ENCODE peak calls at places on chromosomes 16 and 17, in six cellular contexts. One of them, this sample, is unnamed.

GRCh38 chr17:19759934-19760530 is 11.9 kb upstream of the ALDH3A1 start:
- DNase-seq in transverse colon: no peak
- DNase-seq in Peyer's patch: peak
- DNase-seq in sigmoid colon: no peak
- DNase-seq in breast epithelium: peak
- DNase-seq in adrenal gland: no peak
- DNase-seq in this sample: no peak

GRCh38 chr17:48011405-48012150 is 26.0 kb downstream of the COPZ2 start:
- DNase-seq in transverse colon: peak
- DNase-seq in Peyer's patch: peak
- DNase-seq in sigmoid colon: no peak
- DNase-seq in breast epithelium: no peak
- DNase-seq in adrenal gland: no peak
- DNase-seq in this sample: no peak

GRCh38 chr17:64226132-64226531 is 36.9 kb downstream of the TEX2 start:
- DNase-seq in transverse colon: no peak
- DNase-seq in Peyer's patch: no peak
- DNase-seq in sigmoid colon: no peak
- DNase-seq in breast epithelium: no peak
- DNase-seq in adrenal gland: no peak
- DNase-seq in this sample: no peak

GRCh38 chr17:1888741-1889140 is 58.9 kb downstream of the RPA1 start:
- DNase-seq in transverse colon: no peak
- DNase-seq in Peyer's patch: no peak
- DNase-seq in sigmoid colon: no peak
- DNase-seq in breast epithelium: no peak
- DNase-seq in adrenal gland: no peak
- DNase-seq in this sample: no peak

GRCh38 chr16:89898201-89898967 is 20.3 kb upstream of the MC1R start:
- DNase-seq in transverse colon: no peak
- DNase-seq in Peyer's patch: no peak
- DNase-seq in sigmoid colon: peak
- DNase-seq in breast epithelium: no peak
- DNase-seq in adrenal gland: no peak
- DNase-seq in this sample: no peak

GRCh38 chr17:45311406-45311761 is 5.4 kb downstream of the MAP3K14 start:
- DNase-seq in transverse colon: no peak
- DNase-seq in Peyer's patch: no peak
- DNase-seq in sigmoid colon: no peak
- DNase-seq in breast epithelium: no peak
- DNase-seq in adrenal gland: no peak
- DNase-seq in this sample: no peak

GRCh38 chr17:47324224-47325020 is 667 bp downstream of the EFCAB13 start:
- DNase-seq in transverse colon: peak
- DNase-seq in Peyer's patch: peak
- DNase-seq in sigmoid colon: peak
- DNase-seq in breast epithelium: peak
- DNase-seq in adrenal gland: peak
- DNase-seq in this sample: peak

GRCh38 chr17:8488931-8489330 is 53.2 kb downstream of the NDEL1 start:
- DNase-seq in transverse colon: no peak
- DNase-seq in Peyer's patch: no peak
- DNase-seq in sigmoid colon: peak
- DNase-seq in breast epithelium: no peak
- DNase-seq in adrenal gland: peak
- DNase-seq in this sample: peak

GRCh38 chr16:87115646-87116045 is 201.5 kb downstream of the C16orf95 start:
- DNase-seq in transverse colon: no peak
- DNase-seq in Peyer's patch: no peak
- DNase-seq in sigmoid colon: no peak
- DNase-seq in breast epithelium: no peak
- DNase-seq in adrenal gland: no peak
- DNase-seq in this sample: no peak

GRCh38 chr17:46868689-46869187 is 17.4 kb downstream of the WNT9B start:
- DNase-seq in transverse colon: no peak
- DNase-seq in Peyer's patch: no peak
- DNase-seq in sigmoid colon: no peak
- DNase-seq in breast epithelium: no peak
- DNase-seq in adrenal gland: no peak
- DNase-seq in this sample: no peak

GRCh38 chr17:31249742-31250141 is 47.3 kb downstream of the OMG start:
- DNase-seq in transverse colon: no peak
- DNase-seq in Peyer's patch: no peak
- DNase-seq in sigmoid colon: no peak
- DNase-seq in breast epithelium: no peak
- DNase-seq in adrenal gland: no peak
- DNase-seq in this sample: no peak

GRCh38 chr16:57651344-57652333 is 16.5 kb upstream of the ADGRG3 start:
- DNase-seq in transverse colon: no peak
- DNase-seq in Peyer's patch: no peak
- DNase-seq in sigmoid colon: no peak
- DNase-seq in breast epithelium: no peak
- DNase-seq in adrenal gland: no peak
- DNase-seq in this sample: no peak

GRCh38 chr17:35801583-35802224 is 6.3 kb upstream of the MMP28 start:
- DNase-seq in transverse colon: peak
- DNase-seq in Peyer's patch: peak
- DNase-seq in sigmoid colon: peak
- DNase-seq in breast epithelium: peak
- DNase-seq in adrenal gland: no peak
- DNase-seq in this sample: peak

GRCh38 chr16:20051147-20051546 is 22.5 kb downstream of the GPR139 start:
- DNase-seq in transverse colon: no peak
- DNase-seq in Peyer's patch: no peak
- DNase-seq in sigmoid colon: no peak
- DNase-seq in breast epithelium: no peak
- DNase-seq in adrenal gland: no peak
- DNase-seq in this sample: no peak

GRCh38 chr16:74761665-74762064 is 13.0 kb downstream of the FA2H start:
- DNase-seq in transverse colon: no peak
- DNase-seq in Peyer's patch: no peak
- DNase-seq in sigmoid colon: no peak
- DNase-seq in breast epithelium: no peak
- DNase-seq in adrenal gland: no peak
- DNase-seq in this sample: no peak

DNA sequence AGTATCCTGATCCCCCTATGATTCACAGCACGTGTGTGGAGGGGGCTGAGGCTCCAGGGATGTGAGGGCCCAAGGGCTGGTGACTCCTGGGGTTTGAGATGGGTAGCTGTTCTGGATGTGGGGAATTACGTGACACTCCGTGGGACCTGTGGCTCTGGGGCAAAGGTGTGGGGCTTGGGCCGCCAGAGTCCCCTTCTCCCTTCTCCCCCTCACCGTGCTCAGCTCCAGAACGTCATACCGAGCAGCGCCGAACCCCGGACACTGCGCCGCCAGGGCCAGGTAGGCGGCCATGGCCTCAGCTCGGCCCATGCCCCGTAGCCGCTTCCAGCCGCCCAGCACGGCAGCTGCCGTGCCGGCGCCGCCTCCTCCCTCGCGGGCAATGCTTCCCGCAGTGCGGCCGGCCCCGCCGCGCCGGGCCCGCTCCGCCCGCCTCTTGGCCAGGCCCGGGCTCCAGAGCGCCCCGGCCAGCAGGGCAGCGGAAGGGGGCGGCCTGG is 7.0 kb downstream of the PLEKHH3 start:
- DNase-seq in transverse colon: no peak
- DNase-seq in Peyer's patch: no peak
- DNase-seq in sigmoid colon: no peak
- DNase-seq in breast epithelium: no peak
- DNase-seq in adrenal gland: no peak
- DNase-seq in this sample: no peak
- TF ChIP-seq POLR2A in transverse colon: no peak
- TF ChIP-seq POLR2A in Peyer's patch: no peak
- TF ChIP-seq POLR2A in sigmoid colon: no peak
- TF ChIP-seq POLR2A in breast epithelium: no peak
- TF ChIP-seq POLR2A in adrenal gland: no peak
- TF ChIP-seq POLR2A in this sample: no peak

GRCh38 chr16:30923554-30924085 is at the start of gene FBXL19:
- DNase-seq in transverse colon: peak
- DNase-seq in Peyer's patch: peak
- DNase-seq in sigmoid colon: peak
- DNase-seq in breast epithelium: no peak
- DNase-seq in adrenal gland: peak
- DNase-seq in this sample: peak
- TF ChIP-seq POLR2A in transverse colon: no peak
- TF ChIP-seq POLR2A in Peyer's patch: no peak
- TF ChIP-seq POLR2A in sigmoid colon: no peak
- TF ChIP-seq POLR2A in breast epithelium: no peak
- TF ChIP-seq POLR2A in adrenal gland: no peak
- TF ChIP-seq POLR2A in this sample: no peak

GRCh38 chr17:15262291-15263205 is 2.6 kb downstream of the PMP22 start:
- DNase-seq in transverse colon: peak
- DNase-seq in Peyer's patch: peak
- DNase-seq in sigmoid colon: peak
- DNase-seq in breast epithelium: peak
- DNase-seq in adrenal gland: peak
- DNase-seq in this sample: peak
- TF ChIP-seq POLR2A in transverse colon: peak
- TF ChIP-seq POLR2A in Peyer's patch: peak
- TF ChIP-seq POLR2A in sigmoid colon: peak
- TF ChIP-seq POLR2A in breast epithelium: peak
- TF ChIP-seq POLR2A in adrenal gland: peak
- TF ChIP-seq POLR2A in this sample: peak

GRCh38 chr16:1705688-1706385 is at the start of gene MAPK8IP3:
- DNase-seq in transverse colon: peak
- DNase-seq in Peyer's patch: peak
- DNase-seq in sigmoid colon: peak
- DNase-seq in breast epithelium: peak
- DNase-seq in adrenal gland: peak
- DNase-seq in this sample: peak
- TF ChIP-seq POLR2A in transverse colon: peak
- TF ChIP-seq POLR2A in Peyer's patch: peak
- TF ChIP-seq POLR2A in sigmoid colon: peak
- TF ChIP-seq POLR2A in breast epithelium: peak
- TF ChIP-seq POLR2A in adrenal gland: peak
- TF ChIP-seq POLR2A in this sample: peak

GRCh38 chr17:42655528-42655927 is 3.6 kb upstream of the TUBG2 start:
- DNase-seq in transverse colon: no peak
- DNase-seq in Peyer's patch: no peak
- DNase-seq in sigmoid colon: no peak
- DNase-seq in breast epithelium: no peak
- DNase-seq in adrenal gland: no peak
- DNase-seq in this sample: no peak

GRCh38 chr17:42651392-42651791 is 7.7 kb upstream of the TUBG2 start:
- DNase-seq in transverse colon: no peak
- DNase-seq in Peyer's patch: no peak
- DNase-seq in sigmoid colon: no peak
- DNase-seq in breast epithelium: no peak
- DNase-seq in adrenal gland: no peak
- DNase-seq in this sample: no peak

GRCh38 chr17:42657824-42658588 is 1.1 kb upstream of the TUBG2 start:
- DNase-seq in transverse colon: no peak
- DNase-seq in Peyer's patch: no peak
- DNase-seq in sigmoid colon: no peak
- DNase-seq in breast epithelium: no peak
- DNase-seq in adrenal gland: no peak
- DNase-seq in this sample: no peak

GRCh38 chr17:42647778-42648177 is 11.3 kb upstream of the TUBG2 start:
- DNase-seq in transverse colon: no peak
- DNase-seq in Peyer's patch: no peak
- DNase-seq in sigmoid colon: no peak
- DNase-seq in breast epithelium: no peak
- DNase-seq in adrenal gland: no peak
- DNase-seq in this sample: no peak

GRCh38 chr17:42653179-42654124 is 5.6 kb upstream of the TUBG2 start:
- DNase-seq in transverse colon: peak
- DNase-seq in Peyer's patch: no peak
- DNase-seq in sigmoid colon: peak
- DNase-seq in breast epithelium: peak
- DNase-seq in adrenal gland: peak
- DNase-seq in this sample: peak
- TF ChIP-seq POLR2A in transverse colon: no peak
- TF ChIP-seq POLR2A in Peyer's patch: no peak
- TF ChIP-seq POLR2A in sigmoid colon: no peak
- TF ChIP-seq POLR2A in breast epithelium: no peak
- TF ChIP-seq POLR2A in adrenal gland: no peak
- TF ChIP-seq POLR2A in this sample: peak

GRCh38 chr16:28183441-28183840 is 28.3 kb downstream of the XPO6 start:
- DNase-seq in transverse colon: no peak
- DNase-seq in Peyer's patch: no peak
- DNase-seq in sigmoid colon: no peak
- DNase-seq in breast epithelium: no peak
- DNase-seq in adrenal gland: no peak
- DNase-seq in this sample: no peak

GRCh38 chr16:28183930-28184329 is 27.8 kb downstream of the XPO6 start:
- DNase-seq in transverse colon: no peak
- DNase-seq in Peyer's patch: no peak
- DNase-seq in sigmoid colon: no peak
- DNase-seq in breast epithelium: no peak
- DNase-seq in adrenal gland: no peak
- DNase-seq in this sample: no peak

GRCh38 chr16:28181557-28181914 is 30.2 kb downstream of the XPO6 start:
- DNase-seq in transverse colon: no peak
- DNase-seq in Peyer's patch: peak
- DNase-seq in sigmoid colon: peak
- DNase-seq in breast epithelium: no peak
- DNase-seq in adrenal gland: peak
- DNase-seq in this sample: peak

GRCh38 chr16:28180660-28181556 is 30.9 kb downstream of the XPO6 start:
- DNase-seq in transverse colon: no peak
- DNase-seq in Peyer's patch: no peak
- DNase-seq in sigmoid colon: no peak
- DNase-seq in breast epithelium: no peak
- DNase-seq in adrenal gland: no peak
- DNase-seq in this sample: no peak

DNA sequence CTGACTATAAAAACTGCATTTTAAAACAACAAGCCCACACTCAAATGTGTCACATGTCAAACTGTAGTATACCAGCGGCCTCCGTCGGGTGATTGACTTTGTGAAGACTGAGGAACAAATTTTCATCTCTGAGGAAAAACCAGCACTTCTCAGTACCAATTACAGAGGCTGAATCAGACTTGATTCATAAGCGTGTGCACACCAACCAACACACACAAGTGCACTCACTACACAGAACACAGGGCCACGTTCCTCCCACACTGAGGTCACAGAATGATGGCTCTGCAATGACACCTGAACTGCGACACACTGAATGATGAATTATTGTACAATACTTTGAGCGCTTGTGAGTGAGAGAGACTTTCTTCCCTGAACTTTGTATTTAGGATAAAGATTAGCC is 29.6 kb downstream of the XPO6 start:
- DNase-seq in transverse colon: no peak
- DNase-seq in Peyer's patch: no peak
- DNase-seq in sigmoid colon: no peak
- DNase-seq in breast epithelium: no peak
- DNase-seq in adrenal gland: no peak
- DNase-seq in this sample: no peak
- TF ChIP-seq POLR2A in transverse colon: no peak
- TF ChIP-seq POLR2A in Peyer's patch: no peak
- TF ChIP-seq POLR2A in sigmoid colon: no peak
- TF ChIP-seq POLR2A in breast epithelium: no peak
- TF ChIP-seq POLR2A in adrenal gland: no peak
- TF ChIP-seq POLR2A in this sample: no peak

DNA sequence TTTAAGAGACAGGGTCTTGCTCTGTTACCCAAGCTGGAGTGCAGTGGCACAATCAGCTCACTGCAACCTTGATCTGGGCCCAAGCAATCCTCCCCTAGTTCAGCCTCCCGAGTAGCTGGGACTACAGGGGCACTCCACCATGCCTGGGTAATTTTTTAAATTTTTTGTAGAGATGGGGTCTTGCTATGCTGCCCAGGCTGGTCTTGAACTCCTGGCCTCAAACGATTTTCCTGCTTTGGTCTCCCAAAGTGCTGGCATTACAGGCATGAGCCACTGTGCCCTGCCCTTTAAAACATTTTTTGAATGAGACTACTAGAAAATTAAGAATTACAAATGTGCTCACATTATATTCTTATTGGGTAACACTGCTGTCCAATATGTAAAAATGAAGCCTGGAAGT is 161.7 kb upstream of the FAM20A start:
- DNase-seq in transverse colon: no peak
- DNase-seq in Peyer's patch: no peak
- DNase-seq in sigmoid colon: no peak
- DNase-seq in breast epithelium: no peak
- DNase-seq in adrenal gland: no peak
- DNase-seq in this sample: no peak
- TF ChIP-seq POLR2A in transverse colon: no peak
- TF ChIP-seq POLR2A in Peyer's patch: no peak
- TF ChIP-seq POLR2A in sigmoid colon: no peak
- TF ChIP-seq POLR2A in breast epithelium: no peak
- TF ChIP-seq POLR2A in adrenal gland: no peak
- TF ChIP-seq POLR2A in this sample: no peak